ENCODE peak calls at places on chromosomes 6 and 20, in five cellular contexts. One of them, this sample, is unnamed.

GRCh38 chr20:40532103-40532502 is 156.9 kb downstream of the MAFB start:
- DNase-seq in CD8-positive, alpha-beta T cell: no peak
- DNase-seq in lower lobe of right lung: no peak
- DNase-seq in heart right ventricle: no peak
- DNase-seq in ascending aorta: no peak
- DNase-seq in this sample: no peak

GRCh38 chr6:139376604-139377218 is 2.3 kb upstream of the CITED2 start:
- DNase-seq in ascending aorta: peak; percentile 69
- DNase-seq in CD8-positive, alpha-beta T cell: no peak
- DNase-seq in heart right ventricle: no peak
- DNase-seq in lower lobe of right lung: no peak
- DNase-seq in this sample: peak; percentile 86

GRCh38 chr6:106748547-106749207 is 119.3 kb downstream of the QRSL1 start:
- DNase-seq in lower lobe of right lung: no peak
- DNase-seq in heart right ventricle: no peak
- DNase-seq in CD8-positive, alpha-beta T cell: no peak
- DNase-seq in ascending aorta: no peak
- DNase-seq in this sample: no peak

GRCh38 chr6:23529902-23530301 is 596.1 kb upstream of the NRSN1 start:
- DNase-seq in heart right ventricle: no peak
- DNase-seq in ascending aorta: no peak
- DNase-seq in lower lobe of right lung: no peak
- DNase-seq in CD8-positive, alpha-beta T cell: no peak
- DNase-seq in this sample: no peak

GRCh38 chr20:34302312-34302722 is 838 bp downstream of the AHCY start:
- DNase-seq in lower lobe of right lung: no peak
- DNase-seq in CD8-positive, alpha-beta T cell: no peak
- DNase-seq in ascending aorta: no peak
- DNase-seq in heart right ventricle: no peak
- DNase-seq in this sample: no peak

GRCh38 chr6:138803914-138804313 is 8.0 kb downstream of the ECT2L start:
- DNase-seq in heart right ventricle: no peak
- DNase-seq in lower lobe of right lung: no peak
- DNase-seq in CD8-positive, alpha-beta T cell: no peak
- DNase-seq in ascending aorta: no peak
- DNase-seq in this sample: no peak

GRCh38 chr20:39266989-39267388 is 304.8 kb downstream of the DHX35 start:
- DNase-seq in heart right ventricle: no peak
- DNase-seq in lower lobe of right lung: no peak
- DNase-seq in CD8-positive, alpha-beta T cell: no peak
- DNase-seq in ascending aorta: no peak
- DNase-seq in this sample: no peak

GRCh38 chr20:17995967-17996819 is 27.4 kb downstream of the MGME1 start:
- DNase-seq in ascending aorta: no peak
- DNase-seq in CD8-positive, alpha-beta T cell: no peak
- DNase-seq in lower lobe of right lung: no peak
- DNase-seq in heart right ventricle: no peak
- DNase-seq in this sample: no peak

GRCh38 chr6:111737065-111737521 is 131.4 kb upstream of the TRAF3IP2 start:
- DNase-seq in heart right ventricle: no peak
- DNase-seq in CD8-positive, alpha-beta T cell: no peak
- DNase-seq in lower lobe of right lung: no peak
- DNase-seq in ascending aorta: no peak
- DNase-seq in this sample: no peak

GRCh38 chr20:11329271-11329670 is 588.4 kb upstream of the BTBD3 start:
- DNase-seq in lower lobe of right lung: no peak
- DNase-seq in ascending aorta: no peak
- DNase-seq in CD8-positive, alpha-beta T cell: no peak
- DNase-seq in heart right ventricle: no peak
- DNase-seq in this sample: no peak

GRCh38 chr6:31114970-31115849 is 610 bp downstream of the PSORS1C1 start:
- DNase-seq in heart right ventricle: no peak
- DNase-seq in lower lobe of right lung: no peak
- DNase-seq in CD8-positive, alpha-beta T cell: no peak
- DNase-seq in ascending aorta: no peak
- DNase-seq in this sample: no peak

GRCh38 chr6:11692451-11693376 is 85.9 kb downstream of the ADTRP start:
- DNase-seq in CD8-positive, alpha-beta T cell: no peak
- DNase-seq in ascending aorta: no peak
- DNase-seq in lower lobe of right lung: no peak
- DNase-seq in heart right ventricle: no peak
- DNase-seq in this sample: no peak

DNA sequence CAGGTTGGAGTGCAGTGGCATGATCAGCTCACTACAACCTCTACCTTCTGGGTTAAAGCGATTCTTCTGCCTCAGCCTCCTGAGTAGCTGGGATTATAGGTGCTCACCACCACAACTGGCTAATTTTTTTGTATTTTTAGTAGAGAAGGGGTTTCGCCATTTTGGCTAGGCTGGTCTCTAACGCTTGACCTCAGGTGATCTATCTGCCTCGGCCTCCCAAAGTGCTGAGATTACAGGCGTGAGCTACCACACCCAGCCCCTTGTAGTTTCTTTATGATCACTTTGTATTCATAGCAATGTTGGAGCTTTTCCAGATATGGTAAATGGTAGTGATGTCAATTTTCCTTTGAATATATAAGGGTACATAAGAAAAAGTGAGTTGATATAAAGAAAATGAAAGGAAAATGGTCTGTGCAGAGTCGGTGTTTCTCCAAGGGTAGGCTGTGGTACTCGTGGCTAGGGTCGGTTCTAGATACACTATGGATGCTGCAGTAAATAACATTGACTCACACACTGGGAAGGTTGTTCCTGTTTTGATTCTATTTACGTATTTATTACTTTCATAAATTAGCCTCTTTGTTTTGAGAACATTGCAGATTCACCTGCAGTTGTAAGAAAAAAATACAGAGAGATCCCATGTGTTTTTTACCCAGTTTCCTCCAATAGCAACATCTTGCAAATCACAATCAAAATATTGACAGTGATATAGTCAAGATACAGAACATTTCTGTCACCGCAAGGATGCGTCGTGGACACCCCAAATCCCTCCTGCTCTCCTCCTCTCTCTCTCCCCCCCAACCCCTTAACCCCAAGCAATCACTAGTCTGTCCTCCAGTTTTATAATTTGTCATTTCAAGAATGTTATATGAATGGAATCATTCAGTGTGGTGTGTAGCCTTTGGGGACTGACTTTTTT is 2.4 kb downstream of the ZNF831 start:
- DNase-seq in CD8-positive, alpha-beta T cell: no peak
- DNase-seq in ascending aorta: no peak
- DNase-seq in lower lobe of right lung: no peak
- DNase-seq in heart right ventricle: no peak
- DNase-seq in this sample: no peak
- H3K27ac ChIP-seq in CD8-positive, alpha-beta T cell: peak overlapping the region; percentile 95
- H3K27ac ChIP-seq in ascending aorta: no peak overlapping the region
- H3K27ac ChIP-seq in lower lobe of right lung: peak overlapping the region; percentile 64
- H3K27ac ChIP-seq in heart right ventricle: no peak overlapping the region
- H3K27ac ChIP-seq in this sample: no peak overlapping the region

GRCh38 chr6:158185729-158186456 is 17.7 kb downstream of the GTF2H5 start:
- DNase-seq in heart right ventricle: no peak
- DNase-seq in ascending aorta: no peak
- DNase-seq in lower lobe of right lung: no peak
- DNase-seq in CD8-positive, alpha-beta T cell: no peak
- DNase-seq in this sample: no peak
- H3K27ac ChIP-seq in heart right ventricle: no peak overlapping the region
- H3K27ac ChIP-seq in ascending aorta: no peak overlapping the region
- H3K27ac ChIP-seq in lower lobe of right lung: no peak overlapping the region
- H3K27ac ChIP-seq in CD8-positive, alpha-beta T cell: no peak overlapping the region
- H3K27ac ChIP-seq in this sample: no peak overlapping the region

DNA sequence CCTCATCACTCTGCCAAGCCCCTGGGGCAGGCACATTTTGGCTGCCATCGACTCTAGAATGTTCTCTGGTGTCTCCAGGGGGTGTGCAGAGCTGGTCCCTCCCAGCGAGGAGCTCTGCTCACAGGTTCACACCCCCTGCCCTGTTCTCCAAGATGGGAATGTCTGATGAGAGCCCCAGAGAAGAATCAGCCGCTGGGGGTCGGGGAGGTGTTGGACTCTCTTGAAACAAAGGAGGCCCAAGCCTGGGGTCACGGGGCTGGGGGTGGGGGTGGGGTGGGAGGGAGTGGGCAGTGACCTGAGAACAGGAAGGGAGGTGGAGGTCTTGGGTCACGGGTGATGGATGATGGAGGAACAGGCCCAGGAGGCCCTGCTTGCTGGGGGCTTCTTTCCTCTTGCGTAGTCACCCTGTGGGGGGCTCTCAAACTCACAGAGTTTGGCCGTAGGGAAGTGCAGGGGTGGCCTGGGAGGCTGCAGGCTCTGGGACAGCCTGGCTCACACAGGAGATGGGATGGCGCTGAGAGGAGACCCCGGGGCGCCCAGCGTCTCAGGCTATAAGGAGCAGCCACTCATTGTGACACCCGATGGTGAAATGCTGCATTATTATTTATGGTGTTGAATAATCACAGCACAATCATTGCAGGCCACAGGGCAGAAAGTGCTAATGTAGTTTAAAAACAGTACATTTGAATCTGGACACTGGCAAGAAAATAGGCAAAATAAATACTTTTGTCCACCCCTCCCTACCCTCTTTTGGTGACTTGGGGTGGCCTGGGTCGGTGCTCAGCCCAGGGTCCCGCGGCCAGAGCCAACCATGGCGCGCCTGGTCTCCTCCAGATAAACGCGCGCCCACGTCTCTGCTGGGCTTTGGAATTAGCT is 27.1 kb upstream of the BHLHE23 start:
- DNase-seq in ascending aorta: no peak
- DNase-seq in CD8-positive, alpha-beta T cell: no peak
- DNase-seq in lower lobe of right lung: no peak
- DNase-seq in heart right ventricle: peak; percentile 1
- DNase-seq in this sample: peak; percentile 30
- H3K27ac ChIP-seq in ascending aorta: no peak overlapping the region
- H3K27ac ChIP-seq in CD8-positive, alpha-beta T cell: no peak overlapping the region
- H3K27ac ChIP-seq in lower lobe of right lung: no peak overlapping the region
- H3K27ac ChIP-seq in heart right ventricle: no peak overlapping the region
- H3K27ac ChIP-seq in this sample: no peak overlapping the region

GRCh38 chr20:37395411-37395800 is 49.5 kb downstream of the SRC start:
- DNase-seq in lower lobe of right lung: peak; percentile 28
- DNase-seq in CD8-positive, alpha-beta T cell: no peak
- DNase-seq in heart right ventricle: no peak
- DNase-seq in ascending aorta: no peak
- DNase-seq in this sample: no peak

GRCh38 chr20:37393196-37393862 is 47.4 kb downstream of the SRC start:
- DNase-seq in heart right ventricle: no peak
- DNase-seq in CD8-positive, alpha-beta T cell: no peak
- DNase-seq in ascending aorta: peak; percentile 77
- DNase-seq in lower lobe of right lung: peak; percentile 37
- DNase-seq in this sample: no peak

GRCh38 chr20:37394543-37395410 is 48.8 kb downstream of the SRC start:
- DNase-seq in lower lobe of right lung: peak; percentile 40
- DNase-seq in heart right ventricle: no peak
- DNase-seq in CD8-positive, alpha-beta T cell: no peak
- DNase-seq in ascending aorta: no peak
- DNase-seq in this sample: no peak

GRCh38 chr20:37392441-37393195 is 46.7 kb downstream of the SRC start:
- DNase-seq in lower lobe of right lung: peak; percentile 38
- DNase-seq in ascending aorta: no peak
- DNase-seq in CD8-positive, alpha-beta T cell: no peak
- DNase-seq in heart right ventricle: no peak
- DNase-seq in this sample: no peak

GRCh38 chr20:37393863-37394542 is 48.1 kb downstream of the SRC start:
- DNase-seq in lower lobe of right lung: no peak
- DNase-seq in CD8-positive, alpha-beta T cell: no peak
- DNase-seq in heart right ventricle: no peak
- DNase-seq in ascending aorta: no peak
- DNase-seq in this sample: peak; percentile 48
- H3K27ac ChIP-seq in lower lobe of right lung: no peak overlapping the region
- H3K27ac ChIP-seq in CD8-positive, alpha-beta T cell: no peak overlapping the region
- H3K27ac ChIP-seq in heart right ventricle: no peak overlapping the region
- H3K27ac ChIP-seq in ascending aorta: no peak overlapping the region
- H3K27ac ChIP-seq in this sample: no peak overlapping the region

DNA sequence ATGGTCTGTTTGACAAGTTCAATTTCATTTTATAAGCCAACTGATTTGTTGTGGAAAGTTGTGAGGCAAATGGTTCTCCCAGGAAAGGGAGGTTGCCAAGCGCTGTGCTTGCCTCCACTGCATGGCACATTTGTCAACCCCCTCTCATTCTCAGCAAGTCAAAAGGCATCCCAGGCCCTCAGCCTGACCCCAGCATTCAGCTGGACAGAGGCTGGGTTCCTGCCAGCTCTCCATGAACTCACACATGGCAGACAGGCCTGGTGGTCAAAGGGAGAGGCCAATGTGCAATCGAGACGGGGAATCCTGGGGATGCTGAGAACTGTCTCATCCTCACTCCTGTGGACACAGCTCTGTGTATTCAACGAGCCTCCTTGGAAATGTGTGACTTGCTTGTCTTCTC is 106.1 kb upstream of the CDH4 start:
- DNase-seq in lower lobe of right lung: no peak
- DNase-seq in ascending aorta: no peak
- DNase-seq in CD8-positive, alpha-beta T cell: no peak
- DNase-seq in heart right ventricle: no peak
- DNase-seq in this sample: no peak
- H3K27ac ChIP-seq in lower lobe of right lung: no peak overlapping the region
- H3K27ac ChIP-seq in ascending aorta: no peak overlapping the region
- H3K27ac ChIP-seq in CD8-positive, alpha-beta T cell: no peak overlapping the region
- H3K27ac ChIP-seq in heart right ventricle: no peak overlapping the region
- H3K27ac ChIP-seq in this sample: no peak overlapping the region

GRCh38 chr6:82086944-82087343 is 160.6 kb downstream of the IBTK start:
- DNase-seq in CD8-positive, alpha-beta T cell: no peak
- DNase-seq in lower lobe of right lung: no peak
- DNase-seq in heart right ventricle: no peak
- DNase-seq in ascending aorta: no peak
- DNase-seq in this sample: no peak
- H3K27ac ChIP-seq in CD8-positive, alpha-beta T cell: no peak overlapping the region
- H3K27ac ChIP-seq in lower lobe of right lung: no peak overlapping the region
- H3K27ac ChIP-seq in heart right ventricle: no peak overlapping the region
- H3K27ac ChIP-seq in ascending aorta: no peak overlapping the region
- H3K27ac ChIP-seq in this sample: no peak overlapping the region

GRCh38 chr6:33589366-33589722 is 9.3 kb upstream of the BAK1 start:
- DNase-seq in lower lobe of right lung: no peak
- DNase-seq in CD8-positive, alpha-beta T cell: no peak
- DNase-seq in ascending aorta: no peak
- DNase-seq in heart right ventricle: no peak
- DNase-seq in this sample: no peak

GRCh38 chr6:33590531-33591198 is 10.6 kb upstream of the BAK1 start:
- DNase-seq in lower lobe of right lung: peak; percentile 79
- DNase-seq in heart right ventricle: no peak
- DNase-seq in ascending aorta: no peak
- DNase-seq in CD8-positive, alpha-beta T cell: no peak
- DNase-seq in this sample: no peak

GRCh38 chr6:33589723-33590530 is 9.9 kb upstream of the BAK1 start:
- DNase-seq in lower lobe of right lung: peak; percentile 78
- DNase-seq in CD8-positive, alpha-beta T cell: no peak
- DNase-seq in ascending aorta: no peak
- DNase-seq in heart right ventricle: no peak
- DNase-seq in this sample: peak; percentile 77

GRCh38 chr6:33587529-33588215 is 7.6 kb upstream of the BAK1 start:
- DNase-seq in ascending aorta: no peak
- DNase-seq in lower lobe of right lung: no peak
- DNase-seq in CD8-positive, alpha-beta T cell: no peak
- DNase-seq in heart right ventricle: no peak
- DNase-seq in this sample: no peak

GRCh38 chr6:33588894-33589293 is 8.8 kb upstream of the BAK1 start:
- DNase-seq in ascending aorta: no peak
- DNase-seq in heart right ventricle: no peak
- DNase-seq in CD8-positive, alpha-beta T cell: no peak
- DNase-seq in lower lobe of right lung: no peak
- DNase-seq in this sample: no peak
- H3K27ac ChIP-seq in ascending aorta: no peak overlapping the region
- H3K27ac ChIP-seq in heart right ventricle: peak overlapping the region; percentile 83
- H3K27ac ChIP-seq in CD8-positive, alpha-beta T cell: no peak overlapping the region
- H3K27ac ChIP-seq in lower lobe of right lung: peak overlapping the region; percentile 80
- H3K27ac ChIP-seq in this sample: no peak overlapping the region